ENCODE peak calls at places on chromosomes 5 and 9, in five cellular contexts. One of them, this sample, is unnamed.
A peak's percentile ranks its signal among the peaks of the same experiment; 100 is the strongest.

GRCh38 chr5:103487253-103487652 is 75.3 kb downstream of the NUDT12 start:
- DNase-seq in stimulated activated CD4-positive, alpha-beta T cell treated with anti-CD3 and anti-CD28 coated beads, Interleukin-4, amount 100 ng/mL, for 48 hours: no peak
- DNase-seq in SJSA1: no peak
- DNase-seq in KG1: no peak
- DNase-seq in KBM-7: no peak
- DNase-seq in this sample: no peak

GRCh38 chr9:32571969-32572899 is 725 bp downstream of the NDUFB6 start:
- DNase-seq in KG1: peak; percentile 37
- DNase-seq in SJSA1: peak; percentile 52
- DNase-seq in KBM-7: peak; percentile 86
- DNase-seq in stimulated activated CD4-positive, alpha-beta T cell treated with anti-CD3 and anti-CD28 coated beads, Interleukin-4, amount 100 ng/mL, for 48 hours: peak; percentile 65
- DNase-seq in this sample: no peak

GRCh38 chr9:131436865-131437271 is 43.0 kb downstream of the PRRC2B start:
- DNase-seq in stimulated activated CD4-positive, alpha-beta T cell treated with anti-CD3 and anti-CD28 coated beads, Interleukin-4, amount 100 ng/mL, for 48 hours: no peak
- DNase-seq in KG1: no peak
- DNase-seq in SJSA1: no peak
- DNase-seq in KBM-7: no peak
- DNase-seq in this sample: no peak

GRCh38 chr9:398085-398484 is 183.4 kb downstream of the DOCK8 start:
- DNase-seq in KG1: no peak
- DNase-seq in KBM-7: no peak
- DNase-seq in stimulated activated CD4-positive, alpha-beta T cell treated with anti-CD3 and anti-CD28 coated beads, Interleukin-4, amount 100 ng/mL, for 48 hours: no peak
- DNase-seq in SJSA1: no peak
- DNase-seq in this sample: no peak

GRCh38 chr5:104146652-104147051 is 584.1 kb upstream of the NUDT12 start:
- DNase-seq in SJSA1: no peak
- DNase-seq in stimulated activated CD4-positive, alpha-beta T cell treated with anti-CD3 and anti-CD28 coated beads, Interleukin-4, amount 100 ng/mL, for 48 hours: no peak
- DNase-seq in KBM-7: no peak
- DNase-seq in KG1: no peak
- DNase-seq in this sample: no peak

GRCh38 chr5:127029513-127030258 is 672 bp downstream of the MARCHF3 start:
- DNase-seq in SJSA1: peak; percentile 61
- DNase-seq in KBM-7: peak; percentile 69
- DNase-seq in stimulated activated CD4-positive, alpha-beta T cell treated with anti-CD3 and anti-CD28 coated beads, Interleukin-4, amount 100 ng/mL, for 48 hours: peak; percentile 43
- DNase-seq in KG1: no peak
- DNase-seq in this sample: peak; percentile 14

GRCh38 chr5:173010021-173010420 is 26.4 kb downstream of the ATP6V0E1 start:
- DNase-seq in stimulated activated CD4-positive, alpha-beta T cell treated with anti-CD3 and anti-CD28 coated beads, Interleukin-4, amount 100 ng/mL, for 48 hours: peak; percentile 9
- DNase-seq in KG1: no peak
- DNase-seq in SJSA1: no peak
- DNase-seq in KBM-7: no peak
- DNase-seq in this sample: no peak

GRCh38 chr9:94639996-94640376 is 668 bp upstream of the FBP1 start:
- DNase-seq in SJSA1: no peak
- DNase-seq in KG1: no peak
- DNase-seq in stimulated activated CD4-positive, alpha-beta T cell treated with anti-CD3 and anti-CD28 coated beads, Interleukin-4, amount 100 ng/mL, for 48 hours: no peak
- DNase-seq in KBM-7: no peak
- DNase-seq in this sample: no peak

GRCh38 chr9:70802758-70803436 is 318.5 kb downstream of the TRPM3 start:
- DNase-seq in KG1: no peak
- DNase-seq in stimulated activated CD4-positive, alpha-beta T cell treated with anti-CD3 and anti-CD28 coated beads, Interleukin-4, amount 100 ng/mL, for 48 hours: no peak
- DNase-seq in KBM-7: no peak
- DNase-seq in SJSA1: no peak
- DNase-seq in this sample: no peak

GRCh38 chr5:112546946-112547647 is 128.0 kb upstream of the EPB41L4A start:
- DNase-seq in stimulated activated CD4-positive, alpha-beta T cell treated with anti-CD3 and anti-CD28 coated beads, Interleukin-4, amount 100 ng/mL, for 48 hours: no peak
- DNase-seq in KBM-7: no peak
- DNase-seq in KG1: no peak
- DNase-seq in SJSA1: no peak
- DNase-seq in this sample: no peak

GRCh38 chr9:135105938-135106491 is 18.5 kb downstream of the OLFM1 start:
- DNase-seq in stimulated activated CD4-positive, alpha-beta T cell treated with anti-CD3 and anti-CD28 coated beads, Interleukin-4, amount 100 ng/mL, for 48 hours: no peak
- DNase-seq in KBM-7: no peak
- DNase-seq in KG1: no peak
- DNase-seq in SJSA1: no peak
- DNase-seq in this sample: no peak

GRCh38 chr5:124740055-124740454 is 6.4 kb downstream of the ZNF608 start:
- DNase-seq in SJSA1: no peak
- DNase-seq in KBM-7: no peak
- DNase-seq in stimulated activated CD4-positive, alpha-beta T cell treated with anti-CD3 and anti-CD28 coated beads, Interleukin-4, amount 100 ng/mL, for 48 hours: no peak
- DNase-seq in KG1: no peak
- DNase-seq in this sample: no peak

GRCh38 chr9:81621111-81621510 is 68.2 kb downstream of the TLE1 start:
- DNase-seq in SJSA1: no peak
- DNase-seq in stimulated activated CD4-positive, alpha-beta T cell treated with anti-CD3 and anti-CD28 coated beads, Interleukin-4, amount 100 ng/mL, for 48 hours: no peak
- DNase-seq in KG1: no peak
- DNase-seq in KBM-7: no peak
- DNase-seq in this sample: no peak

GRCh38 chr5:139061274-139061673 is 136.9 kb downstream of the SIL1 start:
- DNase-seq in stimulated activated CD4-positive, alpha-beta T cell treated with anti-CD3 and anti-CD28 coated beads, Interleukin-4, amount 100 ng/mL, for 48 hours: no peak
- DNase-seq in SJSA1: peak; percentile 86
- DNase-seq in KG1: no peak
- DNase-seq in KBM-7: no peak
- DNase-seq in this sample: no peak

GRCh38 chr9:6611891-6612290 is 33.6 kb downstream of the GLDC start:
- DNase-seq in stimulated activated CD4-positive, alpha-beta T cell treated with anti-CD3 and anti-CD28 coated beads, Interleukin-4, amount 100 ng/mL, for 48 hours: no peak
- DNase-seq in KBM-7: no peak
- DNase-seq in SJSA1: no peak
- DNase-seq in KG1: no peak
- DNase-seq in this sample: no peak

GRCh38 chr9:121369595-121370265 is at the start of gene STOM:
- DNase-seq in stimulated activated CD4-positive, alpha-beta T cell treated with anti-CD3 and anti-CD28 coated beads, Interleukin-4, amount 100 ng/mL, for 48 hours: peak; percentile 51
- DNase-seq in KG1: peak; percentile 79
- DNase-seq in KBM-7: peak; percentile 79
- DNase-seq in SJSA1: peak; percentile 75
- DNase-seq in this sample: no peak

GRCh38 chr5:132830436-132831094 is at the start of gene SHROOM1:
- DNase-seq in KG1: no peak
- DNase-seq in KBM-7: no peak
- DNase-seq in SJSA1: peak; percentile 82
- DNase-seq in stimulated activated CD4-positive, alpha-beta T cell treated with anti-CD3 and anti-CD28 coated beads, Interleukin-4, amount 100 ng/mL, for 48 hours: no peak
- DNase-seq in this sample: peak; percentile 76

This sample was measured in GM12892.